ENCODE peak calls at places on chromosome 18, in five cellular contexts. U is AG04450, S is A549, H is esophagus squamous epithelium, J is AG09309. A is an unnamed sample.

GRCh38 chr18:50405582-50406271 is 30.9 kb downstream of the SKA1 start:
- DNase-seq in U (no peak), S (no peak), H (no peak), J (no peak), A (no peak)

GRCh38 chr18:76099931-76100457 is 395.0 kb downstream of the ZNF516 start:
- DNase-seq in U (no peak), S (no peak), H (no peak), J (no peak), A (no peak)

GRCh38 chr18:9822587-9822986 is 63.2 kb upstream of the TXNDC2 start:
- DNase-seq in U (no peak), S (no peak), H (no peak), J (no peak), A (no peak)

GRCh38 chr18:58257461-58257860 is 213.4 kb downstream of the NEDD4L start:
- DNase-seq in U (no peak), S (no peak), H (no peak), J (no peak), A (no peak)

GRCh38 chr18:58208207-58208944 is 164.3 kb downstream of the NEDD4L start:
- DNase-seq in U (no peak), S (no peak), H (no peak), J (no peak), A (no peak)

GRCh38 chr18:7908686-7909299 is 341.7 kb downstream of the PTPRM start:
- DNase-seq in U (no peak), S (no peak), H (no peak), J (no peak), A (no peak)

GRCh38 chr18:9925369-9925768 is 11.6 kb downstream of the VAPA start:
- DNase-seq in U (no peak), S (no peak), H (no peak), J (no peak), A (no peak)

GRCh38 chr18:76463872-76464271 is 31.2 kb downstream of the ZNF516 start:
- DNase-seq in U (no peak), S (no peak), H (no peak), J (no peak), A (no peak)

GRCh38 chr18:40371673-40372072 is 1583.4 kb upstream of the PIK3C3 start:
- DNase-seq in U (peak), S (no peak), H (no peak), J (no peak), A (no peak)

GRCh38 chr18:77608807-77609206 is 359.2 kb downstream of the GALR1 start:
- DNase-seq in U (no peak), S (no peak), H (no peak), J (no peak), A (no peak)

GRCh38 chr18:67694787-67695186 is 178.3 kb upstream of the DSEL start:
- DNase-seq in U (no peak), S (no peak), H (no peak), J (no peak), A (no peak)

GRCh38 chr18:57837917-57838548 is 34.9 kb upstream of the ATP8B1 start:
- DNase-seq in U (no peak), S (no peak), H (no peak), J (no peak), A (no peak)

GRCh38 chr18:54204883-54205282 is 19.6 kb downstream of the MBD2 start:
- DNase-seq in U (no peak), S (no peak), H (no peak), J (no peak), A (no peak)

GRCh38 chr18:62796216-62796621 is 80.9 kb downstream of the PHLPP1 start:
- DNase-seq in U (no peak), S (no peak), H (no peak), J (no peak), A (no peak)

GRCh38 chr18:77320960-77321559 is 71.4 kb downstream of the GALR1 start:
- DNase-seq in U (no peak), S (no peak), H (no peak), J (no peak), A (no peak)

GRCh38 chr18:10235553-10235952 is 218.9 kb upstream of the APCDD1 start:
- DNase-seq in U (no peak), S (no peak), H (no peak), J (no peak), A (no peak)

GRCh38 chr18:44882163-44882881 is 201.6 kb downstream of the SETBP1 start:
- DNase-seq in U (no peak), S (no peak), H (no peak), J (no peak), A (no peak)

GRCh38 chr18:61992285-61992684 is 99.5 kb upstream of the RNF152 start:
- DNase-seq in U (no peak), S (no peak), H (no peak), J (peak), A (no peak)

GRCh38 chr18:60838677-60839076 is 466.1 kb upstream of the MC4R start:
- DNase-seq in U (no peak), S (no peak), H (no peak), J (no peak), A (no peak)

GRCh38 chr18:70931942-70932814 is 643.3 kb downstream of the SOCS6 start:
- DNase-seq in U (no peak), S (peak), H (no peak), J (peak), A (no peak)

GRCh38 chr18:39774957-39775582 is 2180.0 kb upstream of the PIK3C3 start:
- DNase-seq in U (no peak), S (no peak), H (no peak), J (no peak), A (no peak)

GRCh38 chr18:47809420-47809819 is 121.0 kb downstream of the SMAD2 start:
- DNase-seq in U (no peak), S (no peak), H (no peak), J (no peak), A (no peak)

GRCh38 chr18:58211510-58211909 is 167.5 kb downstream of the NEDD4L start:
- DNase-seq in U (no peak), S (no peak), H (no peak), J (no peak), A (no peak)

GRCh38 chr18:47118986-47119385 is 31.3 kb downstream of the HDHD2 start:
- DNase-seq in U (no peak), S (no peak), H (no peak), J (peak), A (no peak)

GRCh38 chr18:63832470-63832869 is 55.0 kb upstream of the SERPINB2 start:
- DNase-seq in U (no peak), S (no peak), H (no peak), J (peak), A (no peak)

GRCh38 chr18:63258749-63259580 is 60.6 kb downstream of the BCL2 start:
- DNase-seq in U (no peak), S (no peak), H (no peak), J (no peak), A (no peak)

DNA sequence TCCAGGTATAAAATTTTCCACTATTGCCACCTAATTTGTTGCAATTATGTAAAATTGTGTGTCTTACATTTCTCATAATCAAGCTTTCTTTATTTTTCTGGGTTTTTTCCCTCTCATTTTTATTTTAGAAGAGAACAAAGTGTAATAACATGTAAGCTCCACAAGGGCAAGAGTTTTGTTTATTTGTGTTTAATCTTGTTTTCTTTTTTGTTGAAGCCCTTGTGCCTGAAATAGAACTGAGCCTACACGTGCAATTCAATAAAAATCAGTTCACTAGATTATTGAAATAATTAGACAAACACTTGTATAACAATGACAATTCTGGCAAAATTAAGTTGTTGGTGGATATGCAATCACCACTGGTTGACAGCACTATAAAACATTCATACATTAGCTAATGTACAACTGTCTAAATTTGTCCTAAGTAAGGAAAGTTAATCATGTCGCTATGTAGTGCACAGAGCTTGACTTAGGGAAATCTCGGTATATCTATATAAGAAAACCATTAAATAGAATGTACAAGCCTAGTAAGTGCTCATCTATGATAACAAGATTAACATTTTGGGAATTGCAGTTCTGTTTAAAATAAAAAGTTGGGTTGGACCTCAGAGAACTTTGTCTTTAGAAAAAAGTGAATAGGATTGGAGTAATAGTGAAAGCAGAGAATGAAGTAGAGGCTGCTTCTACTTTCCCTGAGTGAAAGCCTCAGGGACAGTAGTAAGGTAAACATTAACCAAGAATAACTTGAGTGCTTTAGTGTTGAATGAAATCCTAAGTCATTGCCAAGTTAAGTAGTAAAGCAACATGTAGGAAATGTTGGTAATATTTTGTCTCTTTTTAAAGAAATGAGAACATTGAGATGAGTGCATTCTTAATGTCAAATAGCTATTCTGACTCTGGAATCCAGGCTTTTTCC is 37.4 kb upstream of the NOL4 start:
- DNase-seq in U (no peak), S (no peak), H (no peak), J (no peak), A (no peak)
- TF ChIP-seq CTCF in U (no peak), S (no peak), H (no peak), J (no peak), A (no peak)

DNA sequence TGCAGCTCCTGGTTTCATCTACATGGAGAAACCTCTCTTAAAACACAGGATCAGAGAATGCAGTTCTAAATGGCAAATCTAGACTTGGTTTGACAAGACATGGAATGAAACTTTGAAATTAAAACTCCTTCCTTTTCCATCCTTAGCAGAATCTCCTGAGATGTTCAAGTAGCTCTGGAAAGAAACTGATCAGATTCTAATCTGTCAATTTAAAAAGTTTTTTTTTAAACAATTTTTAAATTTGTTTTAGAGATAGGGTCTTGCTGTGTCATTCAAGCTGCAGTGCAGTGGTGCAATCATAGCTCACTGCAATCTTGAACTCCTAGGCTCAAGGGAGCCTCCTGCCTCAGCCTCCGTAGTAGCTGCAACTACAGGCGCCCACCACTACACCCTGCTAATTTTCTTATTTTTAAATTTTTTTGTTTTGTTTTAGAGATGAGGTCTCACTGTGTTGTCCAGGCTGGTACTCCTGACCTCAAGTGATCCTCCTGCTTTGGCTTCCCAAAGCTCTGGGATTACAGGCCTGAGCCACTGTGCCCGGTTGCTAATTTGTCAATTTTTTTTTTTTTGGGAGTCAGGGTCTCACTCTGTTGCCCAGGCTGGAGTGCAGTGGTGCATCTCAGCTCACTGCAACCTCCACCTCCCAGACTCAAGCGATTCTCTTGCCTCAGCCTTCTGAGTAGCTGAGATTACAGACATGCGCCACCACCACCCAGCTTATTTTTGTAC is 216.7 kb downstream of the TGIF1 start:
- DNase-seq in U (no peak), S (no peak), H (no peak), J (no peak), A (peak)
- TF ChIP-seq CTCF in U (no peak), S (no peak), H (no peak), J (no peak), A (no peak)

GRCh38 chr18:35355140-35355618 is 11.0 kb upstream of the ZNF24 start:
- DNase-seq in U (peak), S (peak), H (peak), J (no peak), A (peak)

GRCh38 chr18:35352283-35352682 is 8.1 kb upstream of the ZNF24 start:
- DNase-seq in U (no peak), S (no peak), H (no peak), J (no peak), A (no peak)

GRCh38 chr18:35347991-35348390 is 3.8 kb upstream of the ZNF24 start:
- DNase-seq in U (no peak), S (no peak), H (no peak), J (no peak), A (no peak)

GRCh38 chr18:35352778-35353177 is 8.6 kb upstream of the ZNF24 start:
- DNase-seq in U (no peak), S (no peak), H (no peak), J (no peak), A (no peak)
- TF ChIP-seq CTCF in U (no peak), S (no peak), H (no peak), J (no peak), A (no peak)

GRCh38 chr18:49094136-49094535 is 143.4 kb upstream of the SMAD7 start:
- DNase-seq in U (no peak), S (no peak), H (no peak), J (no peak), A (no peak)

GRCh38 chr18:49098386-49098785 is 147.6 kb upstream of the SMAD7 start:
- DNase-seq in U (no peak), S (no peak), H (no peak), J (no peak), A (no peak)

GRCh38 chr18:49094979-49095632 is 144.3 kb upstream of the SMAD7 start:
- DNase-seq in U (peak), S (peak), H (no peak), J (peak), A (no peak)

GRCh38 chr18:49100226-49100968 is 149.6 kb upstream of the SMAD7 start:
- DNase-seq in U (no peak), S (no peak), H (no peak), J (no peak), A (no peak)

DNA sequence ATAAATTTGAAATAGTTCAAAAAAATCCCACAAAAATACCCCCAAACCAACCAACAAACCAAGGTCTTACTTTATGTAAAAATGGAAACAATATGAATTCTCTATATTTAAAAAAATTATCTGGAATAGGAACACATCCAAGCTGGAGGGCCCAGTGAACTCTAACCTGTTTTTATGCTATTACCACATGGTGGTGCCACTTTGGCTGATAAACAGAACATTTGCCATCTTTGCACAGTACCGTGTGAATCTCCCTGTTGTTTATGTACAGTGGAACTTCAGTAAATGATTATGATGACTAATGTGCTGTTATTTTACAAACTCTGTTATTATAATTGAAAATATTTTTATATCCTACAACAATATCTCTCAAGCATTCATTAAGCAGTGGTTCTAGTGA is 145.3 kb upstream of the SMAD7 start:
- DNase-seq in U (no peak), S (peak), H (no peak), J (no peak), A (no peak)
- TF ChIP-seq CTCF in U (no peak), S (no peak), H (no peak), J (no peak), A (peak)

DNA sequence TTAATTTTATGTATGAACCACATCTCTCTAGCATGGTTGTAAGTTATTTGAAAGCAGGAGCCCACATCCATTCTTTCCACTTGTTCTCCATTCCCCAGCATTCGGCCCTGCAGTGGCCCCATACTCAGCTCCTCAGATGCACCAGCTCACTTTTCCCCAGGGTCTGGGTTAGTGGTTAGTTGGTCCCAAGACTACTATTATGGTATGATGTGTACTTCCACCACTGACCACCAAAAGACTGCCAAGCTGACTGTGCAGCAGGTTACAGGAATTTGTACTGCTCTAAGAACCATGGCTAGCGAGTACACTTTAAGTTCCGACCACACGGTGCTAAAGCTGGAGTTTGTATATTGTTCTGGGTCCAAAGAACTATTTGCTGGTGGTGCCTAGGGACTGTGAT is 413.6 kb upstream of the TCF4 start:
- DNase-seq in U (no peak), S (peak), H (no peak), J (no peak), A (no peak)
- TF ChIP-seq CTCF in U (no peak), S (no peak), H (no peak), J (no peak), A (no peak)

DNA sequence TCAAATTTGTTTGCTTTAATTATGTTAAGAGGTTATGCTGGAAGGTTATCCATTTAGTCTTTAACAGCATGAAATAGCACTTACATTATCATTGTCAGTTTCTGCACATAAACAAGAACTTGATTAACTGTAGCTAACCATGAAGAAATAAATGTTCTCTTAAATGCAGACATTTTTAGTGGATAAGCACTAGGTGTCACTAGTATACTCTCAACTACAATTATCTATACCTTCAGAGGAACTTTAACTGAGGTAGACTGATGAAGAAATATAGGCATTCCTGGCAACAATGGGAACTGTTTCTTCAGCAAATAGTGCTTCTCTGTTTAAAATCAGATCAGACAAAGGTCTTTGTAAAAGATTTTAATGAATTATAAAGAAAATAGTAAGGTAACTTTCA is 178.8 kb upstream of the CHST9 start:
- DNase-seq in U (no peak), S (peak), H (no peak), J (no peak), A (no peak)
- TF ChIP-seq CTCF in U (no peak), S (peak), H (no peak), J (no peak), A (peak)

DNA sequence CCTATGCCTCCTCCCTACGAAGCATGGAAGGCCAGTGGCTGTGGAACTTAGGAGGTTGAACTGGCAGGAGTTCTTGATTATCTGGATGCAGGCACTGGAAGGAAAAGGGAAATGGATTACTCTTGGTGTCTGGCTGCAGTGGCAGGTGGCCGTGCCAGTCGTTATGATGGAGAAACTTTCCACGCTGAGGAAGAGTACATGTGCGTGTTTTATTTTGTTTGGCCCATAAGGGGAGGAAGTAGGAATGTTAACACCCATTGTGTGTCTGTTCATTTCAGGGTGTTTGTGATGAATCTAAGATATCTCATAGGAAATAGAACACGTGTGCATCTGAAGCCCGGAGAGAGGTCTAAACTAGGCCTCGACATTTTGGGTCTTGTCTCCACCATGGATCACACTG is 122.8 kb upstream of the NFATC1 start:
- DNase-seq in U (no peak), S (no peak), H (no peak), J (no peak), A (no peak)
- TF ChIP-seq CTCF in U (no peak), S (no peak), H (no peak), J (no peak), A (no peak)

DNA sequence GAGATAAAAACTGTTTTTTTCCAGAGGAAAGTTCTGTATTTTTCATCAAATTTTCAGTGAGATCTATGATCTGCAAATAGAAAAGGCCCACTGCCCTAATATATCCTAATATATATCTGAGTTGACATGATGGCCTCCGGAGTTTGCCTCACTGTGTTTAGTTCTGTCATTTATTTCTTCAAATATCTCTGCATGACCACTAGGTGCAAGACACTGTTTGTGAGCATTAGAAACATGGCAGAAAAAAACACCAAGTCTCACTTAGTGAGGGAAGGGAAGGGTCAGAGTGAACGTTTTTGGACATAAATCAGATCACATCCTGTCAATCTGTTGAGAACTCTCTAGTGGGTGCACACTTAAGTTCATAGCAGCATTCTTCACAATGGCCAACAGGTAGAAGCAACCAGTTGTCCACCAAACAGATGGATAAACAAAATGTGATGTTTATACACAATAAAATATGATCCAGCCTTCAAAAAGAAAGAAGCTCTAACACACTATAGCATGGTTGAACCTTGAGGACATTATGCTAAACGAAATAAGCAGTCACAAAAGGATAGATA is 53.4 kb downstream of the SPIRE1 start:
- DNase-seq in U (no peak), S (no peak), H (no peak), J (no peak), A (no peak)
- TF ChIP-seq CTCF in U (no peak), S (no peak), H (no peak), J (no peak), A (peak)